ENCODE peak calls at places on chromosomes 5 and 9, in five cellular contexts. I, V, A, X and T are unnamed samples.

GRCh38 chr9:70297141-70297540 is 38.4 kb downstream of the SMC5 start:
- DNase-seq in I (no peak), X (no peak), V (no peak), A (no peak), T (no peak)

GRCh38 chr9:137297060-137297664 is 4.9 kb downstream of the NRARP start:
- DNase-seq in I (no peak), X (no peak), A (no peak), V (no peak), T (no peak)

GRCh38 chr5:136028782-136029742 is at the start of gene TGFBI:
- DNase-seq in I (no peak), V (peak; percentile 20), A (peak; percentile 54), X (peak; percentile 61), T (peak; percentile 79)

GRCh38 chr5:168885324-168886120 is 306.4 kb upstream of the PANK3 start:
- DNase-seq in X (no peak), I (no peak), V (no peak), A (peak; percentile 67), T (no peak)

GRCh38 chr5:174827521-174827920 is 103.1 kb downstream of the MSX2 start:
- DNase-seq in I (no peak), V (no peak), X (no peak), A (no peak), T (no peak)

GRCh38 chr5:72556351-72557146 is 49.3 kb upstream of the ZNF366 start:
- DNase-seq in A (no peak), V (no peak), I (peak; percentile 5), X (peak; percentile 43), T (peak; percentile 89)

GRCh38 chr9:109537288-109537687 is 39.2 kb upstream of the PTPN3 start:
- DNase-seq in V (no peak), X (no peak), A (no peak), I (no peak), T (no peak)

GRCh38 chr9:137456061-137456863 is 2.9 kb downstream of the NSMF start:
- DNase-seq in V (no peak), I (no peak), X (no peak), A (no peak), T (no peak)

GRCh38 chr5:137022043-137022442 is 477.1 kb downstream of the SPOCK1 start:
- DNase-seq in A (no peak), X (no peak), I (no peak), V (no peak), T (no peak)

GRCh38 chr9:98161851-98162250 is 30.6 kb downstream of the CORO2A start:
- DNase-seq in X (no peak), A (no peak), V (no peak), I (no peak), T (no peak)

GRCh38 chr5:110968246-110969005 is 103.1 kb upstream of the TSLP start:
- DNase-seq in A (no peak), V (no peak), X (no peak), I (no peak), T (no peak)

GRCh38 chr5:20223451-20223850 is 235.5 kb upstream of the CDH18 start:
- DNase-seq in V (no peak), I (no peak), X (no peak), A (no peak), T (no peak)

GRCh38 chr9:86041331-86041741 is 58.0 kb downstream of the GOLM1 start:
- DNase-seq in X (no peak), I (no peak), A (no peak), V (no peak), T (no peak)

GRCh38 chr9:15268317-15268716 is 38.7 kb downstream of the TTC39B start:
- DNase-seq in X (no peak), I (no peak), V (no peak), A (no peak), T (no peak)

GRCh38 chr5:24788829-24789509 is 144.2 kb upstream of the CDH10 start:
- DNase-seq in A (no peak), X (no peak), V (no peak), I (no peak), T (no peak)

GRCh38 chr9:78221425-78221824 is 14.4 kb upstream of the CEP78 start:
- DNase-seq in A (no peak), I (no peak), X (no peak), V (no peak), T (no peak)

GRCh38 chr5:113330533-113331200 is 104.1 kb downstream of the TSSK1B start:
- DNase-seq in V (no peak), I (no peak), A (peak; percentile 40), X (peak; percentile 19), T (no peak)

GRCh38 chr5:163248856-163249255 is 188.5 kb upstream of the CCNG1 start:
- DNase-seq in V (no peak), I (no peak), X (no peak), A (no peak), T (no peak)

GRCh38 chr5:10987881-10988504 is 227.0 kb upstream of the DAP start:
- DNase-seq in X (peak; percentile 43), I (no peak), V (peak; percentile 82), A (no peak), T (peak; percentile 98)

GRCh38 chr5:61362796-61363364 is 30.8 kb downstream of the ZSWIM6 start:
- DNase-seq in A (no peak), I (no peak), X (no peak), V (no peak), T (peak; percentile 55)

GRCh38 chr9:133708770-133709611 is 29.2 kb downstream of the SARDH start:
- DNase-seq in X (no peak), V (peak; percentile 34), A (no peak), I (peak; percentile 7), T (no peak)

GRCh38 chr5:118447350-118447749 is 541.0 kb downstream of the DTWD2 start:
- DNase-seq in A (no peak), X (no peak), I (no peak), V (no peak), T (no peak)

DNA sequence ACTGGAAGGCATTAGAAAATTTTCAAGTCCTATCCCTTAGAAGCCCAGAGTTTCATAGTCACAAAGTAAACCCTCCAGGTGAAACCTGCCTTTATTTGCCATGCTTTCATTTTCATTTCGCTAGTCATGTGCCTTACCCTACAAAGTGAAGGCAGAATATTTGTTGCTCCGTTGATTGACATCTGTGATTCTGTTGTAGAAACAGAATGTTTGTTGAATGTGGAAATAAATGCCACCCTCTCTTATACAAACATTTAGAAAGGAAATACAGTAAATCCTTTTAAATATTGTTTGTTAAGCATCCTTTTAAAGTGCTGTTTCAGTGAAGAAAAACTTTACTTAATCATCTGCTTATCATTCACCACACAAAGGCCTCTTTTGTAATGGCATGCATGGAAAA is 34.4 kb upstream of the CAST start:
- DNase-seq in A (no peak), I (no peak), V (no peak), X (peak; percentile 54), T (no peak)
- TF ChIP-seq EP300 in A (no peak), I (no peak), V (no peak), X (no peak), T (no peak)

GRCh38 chr5:78984020-78984610 is 995 bp downstream of the ARSB start:
- DNase-seq in X (peak; percentile 13), V (no peak), I (no peak), A (peak; percentile 29), T (no peak)
- H2AFZ ChIP-seq in X (no peak overlapping the region), V (peak overlapping the region; percentile 91), I (peak overlapping the region; percentile 83), A (peak overlapping the region; percentile 92), T (peak overlapping the region; percentile 59)

GRCh38 chr9:83432104-83432627 is 106.0 kb downstream of the FRMD3 start:
- DNase-seq in A (no peak), X (peak; percentile 59), I (no peak), V (no peak), T (peak; percentile 27)
- TF ChIP-seq EP300 in A (peak; percentile 69), X (no peak), I (no peak), V (no peak), T (no peak)

GRCh38 chr9:129611302-129611800 is 9.6 kb downstream of the C9orf50 start:
- DNase-seq in V (no peak), A (no peak), I (no peak), X (no peak), T (no peak)
- H2AFZ ChIP-seq in V (peak overlapping the region; percentile 94), A (peak overlapping the region; percentile 96), I (no peak overlapping the region), X (no peak overlapping the region), T (peak overlapping the region; percentile 74)

DNA sequence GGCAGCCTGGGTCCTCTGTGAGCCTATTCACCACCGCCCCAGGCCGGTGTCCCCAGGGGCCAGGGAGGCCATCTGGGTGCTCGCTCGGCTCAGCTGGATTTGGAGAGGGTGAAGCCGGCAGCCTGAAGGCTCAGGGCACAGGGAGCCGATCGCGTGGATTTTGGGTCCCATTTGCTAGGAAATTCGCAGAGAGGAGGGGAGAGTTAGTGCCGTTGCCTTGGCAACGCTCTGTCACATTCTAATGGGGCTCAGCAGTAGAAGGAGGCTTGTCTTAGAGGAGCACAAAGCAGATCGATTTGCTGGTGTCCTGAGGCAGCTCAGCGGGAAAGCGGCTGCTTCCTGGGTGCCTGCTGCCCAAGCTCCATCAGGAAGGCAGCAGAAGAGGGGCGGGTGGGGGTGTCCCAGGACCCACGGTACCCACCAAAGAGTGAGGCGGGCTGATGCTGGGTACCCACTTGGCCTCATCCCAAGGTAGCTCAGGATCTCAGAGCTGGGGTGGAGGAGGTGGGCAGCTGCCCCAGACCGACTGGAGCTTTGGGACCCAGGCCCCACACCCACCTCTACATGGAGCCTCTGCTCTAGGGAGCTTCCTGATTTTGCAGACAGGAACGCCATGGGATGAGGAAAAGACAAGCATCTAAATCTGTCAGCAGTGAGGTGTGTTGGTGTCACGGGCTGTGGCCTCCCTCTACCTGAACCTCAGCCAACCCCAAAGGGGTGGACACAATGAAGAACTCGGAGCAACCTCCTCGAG is 17.1 kb upstream of the OLFM1 start:
- DNase-seq in I (no peak), A (peak; percentile 66), X (no peak), V (no peak), T (no peak)
- TF ChIP-seq EP300 in I (no peak), A (no peak), X (no peak), V (no peak), T (no peak)

GRCh38 chr9:119086590-119086989 is 282.6 kb downstream of the BRINP1 start:
- DNase-seq in I (no peak), A (no peak), V (no peak), X (no peak), T (no peak)
- H2AFZ ChIP-seq in I (no peak overlapping the region), A (no peak overlapping the region), V (no peak overlapping the region), X (no peak overlapping the region), T (no peak overlapping the region)

GRCh38 chr5:124906339-124907097 is 160.1 kb upstream of the ZNF608 start:
- DNase-seq in I (no peak), A (peak; percentile 20), V (no peak), X (peak; percentile 17), T (no peak)
- TF ChIP-seq EP300 in I (no peak), A (peak; percentile 40), V (no peak), X (no peak), T (no peak)

GRCh38 chr5:7426284-7426683 is 30.3 kb downstream of the ADCY2 start:
- DNase-seq in A (no peak), I (no peak), X (no peak), V (no peak), T (no peak)

GRCh38 chr5:7422262-7422661 is 26.3 kb downstream of the ADCY2 start:
- DNase-seq in A (no peak), I (no peak), V (no peak), X (no peak), T (no peak)

GRCh38 chr5:7420506-7421280 is 24.8 kb downstream of the ADCY2 start:
- DNase-seq in A (no peak), X (no peak), V (no peak), I (no peak), T (no peak)

GRCh38 chr5:7422719-7423118 is 26.8 kb downstream of the ADCY2 start:
- DNase-seq in V (no peak), A (no peak), I (no peak), X (no peak), T (no peak)

GRCh38 chr5:7425830-7426229 is 29.9 kb downstream of the ADCY2 start:
- DNase-seq in V (no peak), I (no peak), A (no peak), X (no peak), T (no peak)
- H2AFZ ChIP-seq in V (no peak overlapping the region), I (no peak overlapping the region), A (no peak overlapping the region), X (no peak overlapping the region), T (no peak overlapping the region)